ENCODE peak calls at places on chromosomes 2 and 18, in seven cellular contexts. R is transverse colon, D is uterus, X is IMR-90, E is breast epithelium, W is gastrocnemius medialis, A is spleen. P is an unnamed sample.
A peak's percentile ranks its signal among the peaks of the same experiment; 100 is the strongest.

GRCh38 chr2:95158441-95158840 is 1.2 kb downstream of the ZNF514 start:
- DNase-seq in R (peak; percentile 25), D (no peak), X (no peak), E (no peak), W (no peak), A (no peak), P (no peak)

GRCh38 chr2:72147303-72147970 is at the start of gene CYP26B1:
- DNase-seq in R (no peak), D (peak; percentile 8), X (no peak), E (peak; percentile 50), W (no peak), A (peak; percentile 81), P (peak; percentile 29)

GRCh38 chr2:43131051-43131889 is 95.1 kb downstream of the ZFP36L2 start:
- DNase-seq in R (peak; percentile 93), D (peak; percentile 72), X (peak; percentile 92), E (peak; percentile 88), W (peak; percentile 92), A (peak; percentile 99), P (peak; percentile 86)

GRCh38 chr2:239902749-239903201 is 122.4 kb downstream of the NDUFA10 start:
- DNase-seq in R (no peak), D (no peak), X (no peak), E (no peak), W (no peak), A (peak; percentile 41), P (no peak)

GRCh38 chr2:148568597-148568996 is 76.0 kb upstream of the EPC2 start:
- DNase-seq in R (no peak), D (no peak), X (no peak), E (no peak), W (no peak), A (no peak), P (no peak)

GRCh38 chr2:211157856-211158463 is 601.6 kb downstream of the CPS1 start:
- DNase-seq in R (peak; percentile 73), D (peak; percentile 32), X (peak; percentile 36), E (peak; percentile 75), W (peak; percentile 24), A (peak; percentile 81), P (peak; percentile 76)

GRCh38 chr18:2898131-2898640 is 51.4 kb downstream of the EMILIN2 start:
- DNase-seq in R (no peak), D (peak; percentile 24), X (peak; percentile 43), E (no peak), W (no peak), A (no peak), P (no peak)

GRCh38 chr2:174247474-174248186 is 702 bp downstream of the OLA1 start:
- DNase-seq in R (no peak), D (peak; percentile 28), X (peak; percentile 18), E (no peak), W (no peak), A (no peak), P (no peak)

GRCh38 chr2:226124548-226125011 is 675.0 kb downstream of the IRS1 start:
- DNase-seq in R (no peak), D (peak; percentile 21), X (peak; percentile 23), E (no peak), W (no peak), A (no peak), P (no peak)

GRCh38 chr2:241937297-241937696 is 67.8 kb downstream of the RTP5 start:
- DNase-seq in R (no peak), D (peak; percentile 13), X (no peak), E (no peak), W (no peak), A (no peak), P (no peak)

GRCh38 chr2:83594841-83595720 is 864.0 kb downstream of the SUCLG1 start:
- DNase-seq in R (no peak), D (no peak), X (no peak), E (no peak), W (no peak), A (no peak), P (no peak)

GRCh38 chr2:217014298-217015116 is 154.6 kb upstream of the TNP1 start:
- DNase-seq in R (no peak), D (no peak), X (no peak), E (no peak), W (no peak), A (no peak), P (no peak)

GRCh38 chr2:46082531-46083485 is 214.4 kb upstream of the EPAS1 start:
- DNase-seq in R (peak; percentile 23), D (no peak), X (peak; percentile 88), E (no peak), W (no peak), A (no peak), P (peak; percentile 39)

GRCh38 chr2:152504618-152505017 is 169.6 kb downstream of the FMNL2 start:
- DNase-seq in R (no peak), D (no peak), X (peak; percentile 76), E (no peak), W (no peak), A (no peak), P (no peak)

GRCh38 chr2:98483257-98483861 is 38.7 kb downstream of the INPP4A start:
- DNase-seq in R (no peak), D (no peak), X (no peak), E (no peak), W (no peak), A (peak; percentile 71), P (no peak)

GRCh38 chr2:193240752-193241151 is 1046.0 kb upstream of the TMEFF2 start:
- DNase-seq in R (no peak), D (no peak), X (no peak), E (no peak), W (no peak), A (no peak), P (no peak)

GRCh38 chr2:33340265-33340664 is 136.2 kb upstream of the RASGRP3 start:
- DNase-seq in R (peak; percentile 14), D (peak; percentile 73), X (no peak), E (peak; percentile 60), W (peak; percentile 38), A (peak; percentile 73), P (peak; percentile 53)

GRCh38 chr2:58852905-58853304 is 611.8 kb upstream of the FANCL start:
- DNase-seq in R (no peak), D (no peak), X (no peak), E (no peak), W (no peak), A (no peak), P (no peak)

GRCh38 chr2:196598412-196598811 is 41.1 kb upstream of the CCDC150 start:
- DNase-seq in R (no peak), D (no peak), X (no peak), E (no peak), W (no peak), A (no peak), P (no peak)

GRCh38 chr18:22346968-22347611 is 70.6 kb downstream of the CTAGE1 start:
- DNase-seq in R (peak; percentile 86), D (peak; percentile 82), X (peak; percentile 73), E (no peak), W (no peak), A (peak; percentile 88), P (peak; percentile 73)

GRCh38 chr18:22345733-22346132 is 72.0 kb downstream of the CTAGE1 start:
- DNase-seq in R (no peak), D (no peak), X (peak; percentile 23), E (no peak), W (no peak), A (no peak), P (no peak)

GRCh38 chr18:22343613-22344012 is 74.1 kb downstream of the CTAGE1 start:
- DNase-seq in R (no peak), D (no peak), X (no peak), E (no peak), W (no peak), A (no peak), P (no peak)

GRCh38 chr18:22346342-22346967 is 71.3 kb downstream of the CTAGE1 start:
- DNase-seq in R (peak; percentile 81), D (peak; percentile 87), X (peak; percentile 83), E (no peak), W (no peak), A (no peak), P (peak; percentile 74)

DNA sequence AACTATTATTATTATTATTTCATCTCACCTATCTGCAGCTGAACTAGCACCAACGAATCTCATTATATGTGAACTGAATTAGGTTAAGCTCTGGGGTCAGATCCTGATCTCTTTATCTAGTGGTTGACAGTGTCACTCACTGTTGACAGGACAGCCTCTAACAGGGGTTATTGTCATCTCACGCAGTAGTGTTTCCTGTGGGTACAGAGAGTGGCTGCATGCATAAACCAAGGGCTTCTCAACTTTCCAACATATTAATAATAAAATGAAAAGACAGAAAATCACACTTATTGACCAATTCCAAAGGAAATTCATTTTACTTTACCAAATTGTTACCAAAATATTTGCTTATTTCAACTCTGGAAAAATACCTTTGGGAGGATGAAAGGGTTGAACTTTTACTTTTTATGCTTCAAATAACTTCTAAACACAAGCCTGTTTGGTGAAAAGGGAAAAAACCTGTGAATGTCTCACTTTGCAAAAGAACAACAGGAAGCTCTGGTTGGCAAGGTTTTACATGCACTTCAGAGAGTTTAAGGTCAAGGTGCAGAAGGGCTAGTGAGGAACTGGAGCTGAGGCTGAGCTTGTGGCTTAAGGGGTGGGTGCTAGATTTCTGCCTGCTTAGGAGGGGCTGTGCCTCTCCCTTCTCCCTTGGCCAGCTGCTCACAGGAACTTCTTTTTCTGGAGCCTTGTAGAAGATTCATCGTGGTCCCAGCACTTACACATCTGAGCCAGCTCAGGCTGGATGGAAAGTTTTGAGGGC is 72.6 kb downstream of the CTAGE1 start:
- DNase-seq in R (peak; percentile 42), D (no peak), X (no peak), E (no peak), W (no peak), A (no peak), P (no peak)
- H3K27ac ChIP-seq in R (peak overlapping the region; percentile 81), D (peak overlapping the region; percentile 97), X (no peak overlapping the region), E (no peak overlapping the region), W (no peak overlapping the region), A (peak overlapping the region; percentile 80), P (peak overlapping the region; percentile 80)

GRCh38 chr2:113390133-113390849 is 47.2 kb upstream of the ZNG1B start:
- DNase-seq in R (peak; percentile 52), D (peak; percentile 66), X (peak; percentile 79), E (no peak), W (no peak), A (no peak), P (peak; percentile 57)
- H3K4me3 ChIP-seq in R (peak overlapping the region; percentile 23), D (no peak overlapping the region), X (peak overlapping the region; percentile 16), E (peak overlapping the region; percentile 38), W (peak overlapping the region; percentile 20), A (peak overlapping the region; percentile 60), P (no peak overlapping the region)

GRCh38 chr2:120312861-120313694 is 32.9 kb upstream of the INHBB start:
- DNase-seq in R (peak; percentile 84), D (peak; percentile 84), X (peak; percentile 82), E (peak; percentile 84), W (peak; percentile 69), A (peak; percentile 94), P (peak; percentile 85)
- TF ChIP-seq POLR2A in R (no peak), D (no peak), X (no peak), E (no peak), W (no peak), A (no peak), P (no peak)

GRCh38 chr2:231392431-231393148 is 2.9 kb upstream of the B3GNT7 start:
- DNase-seq in R (no peak), D (no peak), X (no peak), E (no peak), W (no peak), A (no peak), P (no peak)
- H3K27ac ChIP-seq in R (no peak overlapping the region), D (no peak overlapping the region), X (no peak overlapping the region), E (no peak overlapping the region), W (no peak overlapping the region), A (peak overlapping the region; percentile 80), P (no peak overlapping the region)

GRCh38 chr2:24402242-24403092 is 42.1 kb upstream of the ITSN2 start:
- DNase-seq in R (peak; percentile 10), D (no peak), X (no peak), E (no peak), W (no peak), A (no peak), P (peak; percentile 10)
- H3K4me3 ChIP-seq in R (peak overlapping the region; percentile 38), D (peak overlapping the region; percentile 35), X (peak overlapping the region; percentile 18), E (peak overlapping the region; percentile 62), W (peak overlapping the region; percentile 33), A (peak overlapping the region; percentile 33), P (no peak overlapping the region)